ENCODE peak calls at places on chromosomes 5 and 9, in ten cellular contexts. D is GM04504; E is NCI-H1092 treated with DMSO at 0.1 percent for 48 hours; G is T-helper 9 cell; U is stimulated activated CD8-positive, alpha-beta memory T cell treated with anti-CD3 and anti-CD28 coated beads, Interleukin-15, amount 100 ng/mL, for 24 hours; V is GM12891; B is NCI-H526 treated with DMSO at 0.1 percent for 48 hours; S is CD4-positive, alpha-beta T cell; Y is HepG2; Z is M059J. H is an unnamed sample.

GRCh38 chr9:91680129-91680528 is 256.5 kb upstream of the NFIL3 start:
- DNase-seq in D (no peak), E (no peak), G (no peak), U (no peak), V (no peak), B (no peak), S (no peak), Y (no peak), Z (peak; percentile 39), H (no peak)

GRCh38 chr9:17021379-17021970 is 113.4 kb upstream of the CNTLN start:
- DNase-seq in D (no peak), E (no peak), G (no peak), U (no peak), V (no peak), B (no peak), S (no peak), Y (no peak), Z (no peak), H (no peak)

GRCh38 chr5:163730206-163730782 is 224.9 kb downstream of the MAT2B start:
- DNase-seq in D (no peak), E (no peak), G (no peak), U (no peak), V (no peak), B (no peak), S (no peak), Y (no peak), Z (no peak), H (no peak)

GRCh38 chr5:146645382-146645781 is 129.4 kb upstream of the GPR151 start:
- DNase-seq in D (no peak), E (peak; percentile 97), G (no peak), U (no peak), V (no peak), B (no peak), S (no peak), Y (no peak), Z (no peak), H (peak; percentile 31)

GRCh38 chr9:38125889-38126288 is 56.9 kb upstream of the SHB start:
- DNase-seq in D (no peak), E (no peak), G (no peak), U (no peak), V (no peak), B (no peak), S (no peak), Y (no peak), Z (peak; percentile 20), H (peak; percentile 85)

GRCh38 chr9:80410106-80410505 is 838.3 kb downstream of the TLE4 start:
- DNase-seq in D (no peak), E (no peak), G (no peak), U (no peak), V (no peak), B (no peak), S (no peak), Y (no peak), Z (peak; percentile 5), H (no peak)

GRCh38 chr5:108818613-108819272 is 71.0 kb downstream of the FER start:
- DNase-seq in D (peak; percentile 10), E (no peak), G (no peak), U (no peak), V (no peak), B (no peak), S (no peak), Y (no peak), Z (peak; percentile 54), H (peak; percentile 43)

GRCh38 chr9:33290994-33291397 is 680 bp downstream of the NFX1 start:
- DNase-seq in D (no peak), E (peak; percentile 21), G (no peak), U (no peak), V (no peak), B (no peak), S (no peak), Y (peak; percentile 54), Z (no peak), H (peak; percentile 91)

GRCh38 chr5:84301535-84301934 is 83.1 kb downstream of the EDIL3 start:
- DNase-seq in D (no peak), E (no peak), G (no peak), U (no peak), V (no peak), B (no peak), S (no peak), Y (no peak), Z (peak; percentile 76), H (no peak)

GRCh38 chr9:120971938-120972337 is 45.3 kb upstream of the TRAF1 start:
- DNase-seq in D (no peak), E (no peak), G (no peak), U (no peak), V (no peak), B (no peak), S (no peak), Y (no peak), Z (no peak), H (no peak)

GRCh38 chr5:30831605-30832004 is 361.9 kb upstream of the CDH6 start:
- DNase-seq in D (no peak), E (no peak), G (no peak), U (no peak), V (no peak), B (no peak), S (no peak), Y (no peak), Z (no peak), H (no peak)

H was measured in MCF 10A.